ENCODE peak calls at places on chromosomes 4 and X, in four cellular contexts. Z is AG04449; C is NCI-H2081; Y is activated CD8-positive, alpha-beta memory T cell treated with anti-CD3 and anti-CD28 coated beads for 24 hours. V is an unnamed sample.

GRCh38 chr4:152886201-152886600 is 49.9 kb upstream of the FHDC1 start:
- DNase-seq in Z (no peak), C (no peak), Y (no peak), V (no peak)

GRCh38 chr4:123587983-123588494 is 191.4 kb downstream of the SPRY1 start:
- DNase-seq in C (peak; percentile 92), Z (peak; percentile 29), Y (no peak), V (no peak)

GRCh38 chr4:47031713-47032404 is 492 bp downstream of the GABRB1 start:
- DNase-seq in C (peak; percentile 49), Y (no peak), Z (no peak), V (no peak)

GRCh38 chrX:43882294-43882681 is at the start of gene MAOB:
- DNase-seq in Y (no peak), C (no peak), Z (no peak), V (no peak)

GRCh38 chrX:71366674-71367256 is 608 bp downstream of the TAF1 start:
- DNase-seq in Z (no peak), C (peak; percentile 26), Y (peak; percentile 73), V (peak; percentile 4)

GRCh38 chr4:56388311-56388710 is 1.0 kb upstream of the AASDH start:
- DNase-seq in Z (no peak), C (no peak), Y (no peak), V (no peak)

GRCh38 chr4:71713611-71714203 is 70.2 kb downstream of the GC start:
- DNase-seq in Y (no peak), Z (peak; percentile 36), C (peak; percentile 12), V (peak; percentile 54)

GRCh38 chr4:100977746-100978397 is 369.5 kb downstream of the PPP3CA start:
- DNase-seq in Z (no peak), Y (no peak), C (no peak), V (no peak)

GRCh38 chrX:41192880-41193279 is 107.6 kb downstream of the USP9X start:
- DNase-seq in Y (no peak), C (no peak), Z (no peak), V (no peak)

GRCh38 chr4:9703391-9703790 is 78.0 kb upstream of the DRD5 start:
- DNase-seq in Y (peak; percentile 87), Z (no peak), C (peak; percentile 89), V (peak; percentile 50)

GRCh38 chrX:74493806-74494205 is 72.5 kb downstream of the SLC16A2 start:
- DNase-seq in Z (no peak), Y (no peak), C (no peak), V (no peak)